ENCODE peak calls at places on chromosomes 2 and 18, in nine cellular contexts. T is adrenal gland, P is heart left ventricle, L is kidney, J is SK-N-SH, C is ovary, Z is heart right ventricle, Y is hepatocyte, B is GM23338. U is an unnamed sample.

GRCh38 chr2:1701556-1702185 is 42.6 kb downstream of the PXDN start:
- DNase-seq in T (no peak), P (no peak), L (no peak), J (no peak), C (no peak), Z (no peak), Y (no peak), B (peak), U (peak)

GRCh38 chr2:113762377-113763118 is 6.1 kb upstream of the SLC35F5 start:
- DNase-seq in T (no peak), P (no peak), L (no peak), J (no peak), C (no peak), Z (no peak), Y (no peak), B (peak), U (no peak)

GRCh38 chr2:29532451-29532850 is 388.9 kb downstream of the ALK start:
- DNase-seq in T (no peak), P (no peak), L (no peak), J (no peak), C (no peak), Z (no peak), Y (no peak), B (no peak), U (no peak)

GRCh38 chr2:203599509-203599908 is 64.4 kb upstream of the RAPH1 start:
- DNase-seq in T (no peak), P (no peak), L (no peak), J (no peak), C (no peak), Z (no peak), Y (no peak), B (no peak), U (no peak)

GRCh38 chr2:172281648-172282576 is 145.5 kb upstream of the ITGA6 start:
- DNase-seq in T (no peak), P (no peak), L (no peak), J (no peak), C (no peak), Z (no peak), Y (no peak), B (no peak), U (no peak)

GRCh38 chr2:5391361-5391760 is 300.8 kb upstream of the SOX11 start:
- DNase-seq in T (peak), P (peak), L (no peak), J (no peak), C (peak), Z (peak), Y (no peak), B (no peak), U (no peak)

GRCh38 chr2:127618551-127618950 is 27.4 kb upstream of the GPR17 start:
- DNase-seq in T (peak), P (peak), L (no peak), J (peak), C (no peak), Z (no peak), Y (peak), B (no peak), U (peak)

GRCh38 chr2:27071990-27072830 is 756 bp upstream of the OST4 start:
- DNase-seq in T (peak), P (peak), L (peak), J (peak), C (peak), Z (peak), Y (peak), B (peak), U (peak)

GRCh38 chr2:103788875-103789715 is 1027.3 kb downstream of the TMEM182 start:
- DNase-seq in T (peak), P (peak), L (peak), J (no peak), C (no peak), Z (peak), Y (peak), B (peak), U (no peak)

GRCh38 chr2:153059338-153060052 is 341.1 kb downstream of the ARL6IP6 start:
- DNase-seq in T (no peak), P (no peak), L (no peak), J (no peak), C (no peak), Z (no peak), Y (peak), B (peak), U (peak)

GRCh38 chr18:4605222-4605621 is 150.1 kb upstream of the DLGAP1 start:
- DNase-seq in T (no peak), P (no peak), L (no peak), J (no peak), C (no peak), Z (no peak), Y (no peak), B (no peak), U (no peak)

GRCh38 chr18:28729321-28729720 is 552.4 kb upstream of the CDH2 start:
- DNase-seq in T (no peak), P (no peak), L (no peak), J (no peak), C (no peak), Z (no peak), Y (no peak), B (no peak), U (no peak)

GRCh38 chr2:10923007-10923372 is 11.3 kb downstream of the KCNF1 start:
- DNase-seq in T (no peak), P (no peak), L (no peak), J (no peak), C (no peak), Z (no peak), Y (no peak), B (no peak), U (no peak)

GRCh38 chr2:60513996-60514395 is 39.5 kb downstream of the BCL11A start:
- DNase-seq in T (no peak), P (no peak), L (no peak), J (no peak), C (no peak), Z (no peak), Y (no peak), B (no peak), U (no peak)

GRCh38 chr2:240149943-240150784 is 9.7 kb upstream of the OTOS start:
- DNase-seq in T (peak), P (no peak), L (peak), J (peak), C (no peak), Z (no peak), Y (peak), B (peak), U (peak)

GRCh38 chr2:218024871-218025270 is 22.1 kb upstream of the TNS1 start:
- DNase-seq in T (no peak), P (peak), L (peak), J (peak), C (peak), Z (no peak), Y (no peak), B (no peak), U (no peak)

GRCh38 chr2:30266705-30267104 is 35.4 kb downstream of the LBH start:
- DNase-seq in T (no peak), P (no peak), L (no peak), J (no peak), C (no peak), Z (no peak), Y (no peak), B (no peak), U (no peak)

GRCh38 chr2:58938988-58939387 is 697.9 kb upstream of the FANCL start:
- DNase-seq in T (no peak), P (no peak), L (no peak), J (no peak), C (no peak), Z (no peak), Y (no peak), B (no peak), U (no peak)

GRCh38 chr18:31819106-31819924 is 58.6 kb upstream of the SLC25A52 start:
- DNase-seq in T (no peak), P (no peak), L (no peak), J (peak), C (no peak), Z (no peak), Y (peak), B (peak), U (peak)

GRCh38 chr18:34704823-34705222 is 5.3 kb upstream of the DTNA start:
- DNase-seq in T (no peak), P (no peak), L (no peak), J (no peak), C (no peak), Z (no peak), Y (no peak), B (no peak), U (no peak)

GRCh38 chr18:34707670-34708069 is 2.4 kb upstream of the DTNA start:
- DNase-seq in T (peak), P (peak), L (no peak), J (no peak), C (peak), Z (peak), Y (peak), B (peak), U (no peak)

GRCh38 chr18:34709631-34710429 is at the start of gene DTNA:
- DNase-seq in T (no peak), P (no peak), L (no peak), J (peak), C (no peak), Z (no peak), Y (peak), B (peak), U (no peak)

GRCh38 chr18:34710430-34711386 is 610 bp downstream of the DTNA start:
- DNase-seq in T (no peak), P (no peak), L (no peak), J (peak), C (no peak), Z (no peak), Y (peak), B (no peak), U (no peak)

GRCh38 chr18:34709104-34709503 is 994 bp upstream of the DTNA start:
- DNase-seq in T (no peak), P (no peak), L (peak), J (no peak), C (peak), Z (no peak), Y (no peak), B (no peak), U (no peak)
- H3K4me3 ChIP-seq in T (no peak), P (no peak), L (no peak), J (no peak), C (no peak), Z (no peak), Y (no peak), B (no peak), U (no peak)

DNA sequence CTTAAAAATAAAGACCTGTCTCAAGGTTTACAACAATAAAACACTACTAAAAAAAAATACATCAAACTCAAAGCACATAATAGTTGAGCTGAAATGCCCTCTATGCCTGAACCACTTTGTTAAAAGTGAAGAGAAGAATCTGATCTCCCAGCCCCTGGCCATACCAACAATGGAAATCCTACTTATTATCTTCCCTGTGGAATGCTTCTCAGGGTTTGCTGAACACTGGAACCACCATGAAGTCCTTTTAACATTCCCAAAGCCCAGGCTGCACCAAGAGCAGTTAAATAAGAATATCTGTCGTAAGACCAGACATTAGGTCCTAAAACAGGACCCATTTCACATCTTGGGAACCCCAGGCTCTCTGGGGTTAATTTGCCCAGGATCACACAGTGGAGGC is 285.9 kb downstream of the STK39 start:
- DNase-seq in T (no peak), P (no peak), L (no peak), J (no peak), C (no peak), Z (no peak), Y (no peak), B (no peak), U (no peak)
- H3K4me3 ChIP-seq in T (no peak), P (no peak), L (no peak), J (no peak), C (no peak), Z (no peak), Y (no peak), B (no peak), U (no peak)

GRCh38 chr18:51074605-51075004 is 44.6 kb downstream of the SMAD4 start:
- DNase-seq in T (no peak), P (no peak), L (no peak), J (no peak), C (no peak), Z (no peak), Y (no peak), B (no peak), U (no peak)

GRCh38 chr18:51076503-51076902 is 46.5 kb downstream of the SMAD4 start:
- DNase-seq in T (no peak), P (no peak), L (no peak), J (no peak), C (no peak), Z (no peak), Y (no peak), B (no peak), U (no peak)

GRCh38 chr18:51078026-51078425 is 48.0 kb downstream of the SMAD4 start:
- DNase-seq in T (no peak), P (no peak), L (no peak), J (no peak), C (no peak), Z (no peak), Y (no peak), B (no peak), U (no peak)

GRCh38 chr18:51072586-51073303 is 42.7 kb downstream of the SMAD4 start:
- DNase-seq in T (no peak), P (no peak), L (no peak), J (no peak), C (no peak), Z (no peak), Y (no peak), B (no peak), U (no peak)

GRCh38 chr18:51077217-51077616 is 47.2 kb downstream of the SMAD4 start:
- DNase-seq in T (no peak), P (no peak), L (no peak), J (no peak), C (no peak), Z (no peak), Y (no peak), B (no peak), U (no peak)
- H3K4me3 ChIP-seq in T (no peak), P (no peak), L (no peak), J (no peak), C (no peak), Z (no peak), Y (no peak), B (no peak), U (no peak)

GRCh38 chr2:219059375-219059724 is 1.4 kb downstream of the IHH start:
- DNase-seq in T (no peak), P (no peak), L (no peak), J (no peak), C (no peak), Z (no peak), Y (no peak), B (peak), U (no peak)
- H3K4me3 ChIP-seq in T (no peak), P (peak), L (peak), J (peak), C (peak), Z (no peak), Y (peak), B (peak), U (no peak)

GRCh38 chr2:131155208-131155855 is 50.2 kb downstream of the PLEKHB2 start:
- DNase-seq in T (no peak), P (no peak), L (peak), J (peak), C (no peak), Z (no peak), Y (no peak), B (no peak), U (peak)

GRCh38 chr2:131154071-131154531 is 49.0 kb downstream of the PLEKHB2 start:
- DNase-seq in T (peak), P (no peak), L (peak), J (peak), C (no peak), Z (peak), Y (peak), B (peak), U (peak)

GRCh38 chr2:131153529-131153928 is 48.4 kb downstream of the PLEKHB2 start:
- DNase-seq in T (no peak), P (no peak), L (no peak), J (no peak), C (no peak), Z (no peak), Y (no peak), B (no peak), U (no peak)

GRCh38 chr2:131154647-131155046 is 49.5 kb downstream of the PLEKHB2 start:
- DNase-seq in T (no peak), P (no peak), L (peak), J (peak), C (no peak), Z (no peak), Y (no peak), B (no peak), U (peak)

DNA sequence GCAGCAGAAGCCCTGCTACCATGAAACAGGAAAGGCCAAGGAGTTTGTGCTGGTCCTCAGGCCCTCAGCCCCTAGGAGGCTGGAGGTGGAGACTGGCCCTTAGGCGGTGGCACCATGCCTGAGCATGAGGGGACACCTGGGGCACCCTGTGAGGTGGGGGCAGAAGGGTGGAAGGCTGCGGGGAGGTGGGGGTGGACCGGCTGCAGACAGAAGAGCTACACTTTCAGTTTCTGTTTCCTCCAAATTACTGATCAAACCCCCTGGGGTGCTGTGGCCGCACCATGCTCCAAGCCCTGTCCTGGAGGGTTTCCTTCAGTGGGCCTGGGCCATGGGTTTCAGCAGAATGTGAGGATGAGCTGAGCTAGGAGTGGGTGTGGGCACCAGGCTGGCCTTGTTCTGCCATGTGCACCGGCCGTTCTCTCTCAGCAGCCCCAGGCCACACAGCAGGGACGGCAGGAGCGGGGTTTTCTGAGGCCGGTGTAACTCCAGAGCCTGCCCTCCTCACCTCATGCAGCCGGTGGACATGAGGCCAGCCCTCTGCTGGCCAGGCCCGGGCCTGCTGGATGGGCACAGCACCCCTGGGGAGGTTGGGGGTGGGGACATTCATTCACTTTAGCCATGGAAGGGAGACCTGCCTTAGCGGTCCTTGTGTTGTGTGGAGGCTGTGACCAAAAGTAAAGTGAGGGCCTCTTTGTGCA is 51.5 kb downstream of the PLEKHB2 start:
- DNase-seq in T (no peak), P (no peak), L (peak), J (peak), C (no peak), Z (no peak), Y (no peak), B (no peak), U (peak)
- H3K4me3 ChIP-seq in T (no peak), P (no peak), L (no peak), J (no peak), C (no peak), Z (no peak), Y (no peak), B (no peak), U (no peak)

DNA sequence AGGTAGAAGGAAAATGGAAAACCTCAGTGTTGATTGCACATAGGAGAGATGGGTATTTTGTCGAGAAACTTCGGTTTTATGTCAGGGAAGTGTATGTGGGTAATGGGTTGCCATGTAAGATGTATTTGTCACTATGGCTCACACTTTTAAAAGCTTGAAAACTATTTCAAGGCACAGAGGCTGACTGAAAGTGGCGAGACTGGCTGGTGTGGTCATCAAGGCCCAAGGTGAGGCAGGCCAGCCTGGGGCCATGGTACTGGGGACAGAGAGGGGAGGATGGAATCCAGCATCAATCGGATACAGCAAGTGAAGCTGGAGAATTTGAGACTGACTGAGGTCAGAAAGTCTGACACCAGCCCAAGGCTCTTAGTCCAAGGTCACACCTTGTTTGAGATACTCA is 77.2 kb upstream of the MCFD2 start:
- DNase-seq in T (no peak), P (no peak), L (no peak), J (no peak), C (no peak), Z (no peak), Y (no peak), B (no peak), U (no peak)
- H3K4me3 ChIP-seq in T (no peak), P (no peak), L (no peak), J (no peak), C (no peak), Z (no peak), Y (no peak), B (no peak), U (no peak)

DNA sequence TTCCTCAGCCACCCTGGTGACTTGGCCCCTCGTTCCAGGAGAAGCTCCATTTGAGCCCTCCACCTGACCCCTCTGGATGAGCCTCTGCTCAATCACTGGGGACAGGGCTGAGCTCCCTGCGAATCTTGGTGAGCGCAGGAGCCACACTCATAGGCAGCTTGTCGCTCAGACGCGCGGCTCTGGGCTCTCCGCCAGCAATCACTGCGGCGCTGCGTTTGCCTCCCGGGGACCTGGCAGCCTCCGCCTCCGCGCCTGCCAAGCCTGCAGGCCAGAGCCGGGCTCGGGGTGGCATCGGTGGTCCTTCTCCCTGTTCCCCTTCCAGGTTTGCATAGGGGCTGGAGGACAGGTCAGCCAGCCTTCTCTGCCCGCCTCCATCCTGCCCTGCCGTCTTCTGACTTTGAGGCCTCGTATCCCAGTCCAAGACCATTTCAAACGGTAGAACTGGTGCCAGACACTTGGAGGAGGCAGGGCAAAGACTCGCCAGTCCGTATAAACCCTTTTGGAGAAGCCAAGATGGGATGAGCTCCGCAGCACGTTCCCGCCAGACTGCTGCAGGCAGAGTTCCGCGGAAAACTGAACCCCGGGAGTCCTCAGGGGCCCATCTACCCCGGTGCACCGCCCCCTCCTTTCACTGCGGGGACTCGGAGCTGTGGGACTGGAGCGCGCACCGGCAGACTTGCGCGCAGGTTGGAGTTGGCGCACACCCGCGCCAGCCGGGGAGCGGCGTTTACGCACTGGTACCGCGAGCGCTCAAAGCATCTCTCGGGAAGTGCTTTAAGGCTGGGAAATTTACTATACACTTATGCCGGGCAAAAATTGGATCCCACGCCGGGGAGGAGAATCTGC is 1.0 kb upstream of the TACR1 start:
- DNase-seq in T (peak), P (peak), L (peak), J (peak), C (no peak), Z (peak), Y (peak), B (peak), U (peak)
- H3K4me3 ChIP-seq in T (no peak), P (peak), L (peak), J (peak), C (peak), Z (peak), Y (peak), B (peak), U (peak)

DNA sequence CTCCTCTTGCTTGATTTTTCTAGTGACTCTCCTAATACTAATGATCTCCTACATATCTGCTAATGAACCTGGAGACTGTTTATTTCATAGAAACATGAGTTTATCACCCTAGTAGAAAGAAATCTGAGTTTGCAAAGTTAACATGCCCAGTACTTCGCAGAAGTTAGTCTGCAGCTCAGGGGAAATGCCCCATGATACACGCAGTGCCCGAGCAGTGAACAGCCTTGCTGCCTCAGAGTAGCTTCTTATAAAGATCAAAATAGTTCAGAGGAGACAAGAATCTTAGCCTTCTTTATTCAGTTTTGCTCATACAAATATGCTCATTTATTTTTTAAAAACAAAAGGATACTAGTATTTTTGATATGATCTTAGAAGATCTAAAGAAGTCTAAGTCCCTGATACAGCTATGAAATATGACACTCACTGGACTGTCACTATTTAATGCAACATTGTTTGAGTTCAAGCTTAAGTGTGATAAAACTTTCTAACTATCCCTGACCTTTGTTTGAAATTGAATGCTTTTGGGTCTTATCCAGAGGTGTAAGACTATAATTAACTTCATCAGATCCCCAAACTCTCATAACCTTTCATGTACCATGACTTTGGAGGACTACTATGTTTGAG is 20.5 kb downstream of the FRZB start:
- DNase-seq in T (no peak), P (no peak), L (no peak), J (no peak), C (no peak), Z (no peak), Y (no peak), B (no peak), U (no peak)
- H3K4me3 ChIP-seq in T (no peak), P (no peak), L (no peak), J (no peak), C (no peak), Z (no peak), Y (no peak), B (no peak), U (no peak)

U was measured in H7.